ENCODE peak calls at places on chromosomes 1 and 21, in four cellular contexts. One of them, this sample, is unnamed. For H3K4me1, the result is how much of the 10 kb centered on the place peaks cover.

GRCh38 chr1:94801919-94802546 is 18.1 kb upstream of the SLC44A3 start:
- DNase-seq in H1: peak
- DNase-seq in K562: no peak
- DNase-seq in A549: peak
- DNase-seq in this sample: peak

GRCh38 chr21:44657635-44658183 is at the start of gene KRTAP12-3:
- DNase-seq in A549: no peak
- DNase-seq in K562: no peak
- DNase-seq in H1: no peak
- DNase-seq in this sample: peak

GRCh38 chr1:116724765-116725375 is 29.4 kb upstream of the CD2 start:
- DNase-seq in K562: peak
- DNase-seq in H1: no peak
- DNase-seq in A549: peak
- DNase-seq in this sample: peak

GRCh38 chr1:117171900-117172501 is 38.7 kb downstream of the VTCN1 start:
- DNase-seq in A549: no peak
- DNase-seq in H1: no peak
- DNase-seq in K562: no peak
- DNase-seq in this sample: peak

GRCh38 chr1:101653482-101653946 is 343.2 kb downstream of the OLFM3 start:
- DNase-seq in K562: no peak
- DNase-seq in H1: peak
- DNase-seq in A549: peak
- DNase-seq in this sample: peak

GRCh38 chr1:116006486-116006964 is 30.2 kb downstream of the SLC22A15 start:
- DNase-seq in K562: no peak
- DNase-seq in H1: no peak
- DNase-seq in A549: no peak
- DNase-seq in this sample: no peak

GRCh38 chr1:248793592-248793991 is 32.1 kb downstream of the SH3BP5L start:
- DNase-seq in H1: no peak
- DNase-seq in A549: no peak
- DNase-seq in K562: no peak
- DNase-seq in this sample: no peak

GRCh38 chr1:231518485-231519035 is 9.9 kb upstream of the TSNAX start:
- DNase-seq in H1: no peak
- DNase-seq in K562: no peak
- DNase-seq in A549: no peak
- DNase-seq in this sample: no peak

GRCh38 chr1:156025873-156026272 is 5.1 kb upstream of the SSR2 start:
- DNase-seq in K562: peak
- DNase-seq in H1: peak
- DNase-seq in A549: peak
- DNase-seq in this sample: peak

GRCh38 chr1:9397984-9398526 is 105.4 kb downstream of the SPSB1 start:
- DNase-seq in H1: no peak
- DNase-seq in K562: no peak
- DNase-seq in A549: peak
- DNase-seq in this sample: peak

GRCh38 chr1:107326823-107327445 is 186.1 kb downstream of the NTNG1 start:
- DNase-seq in A549: no peak
- DNase-seq in H1: no peak
- DNase-seq in K562: no peak
- DNase-seq in this sample: no peak

GRCh38 chr1:208209286-208209685 is 34.9 kb downstream of the PLXNA2 start:
- DNase-seq in H1: no peak
- DNase-seq in A549: no peak
- DNase-seq in K562: no peak
- DNase-seq in this sample: no peak

GRCh38 chr1:230708631-230709580 is 5.0 kb downstream of the AGT start:
- DNase-seq in H1: no peak
- DNase-seq in A549: peak
- DNase-seq in K562: peak
- DNase-seq in this sample: no peak

GRCh38 chr1:12215562-12215961 is 14.3 kb upstream of the VPS13D start:
- DNase-seq in K562: no peak
- DNase-seq in H1: no peak
- DNase-seq in A549: no peak
- DNase-seq in this sample: no peak

GRCh38 chr21:41597811-41598231 is 89.9 kb upstream of the TMPRSS2 start:
- DNase-seq in A549: no peak
- DNase-seq in K562: no peak
- DNase-seq in H1: no peak
- DNase-seq in this sample: no peak

GRCh38 chr1:196678510-196678884 is 26.7 kb downstream of the CFH start:
- DNase-seq in A549: no peak
- DNase-seq in H1: no peak
- DNase-seq in K562: no peak
- DNase-seq in this sample: peak

GRCh38 chr1:206521002-206521585 is 13.8 kb downstream of the RASSF5 start:
- DNase-seq in A549: no peak
- DNase-seq in H1: no peak
- DNase-seq in K562: no peak
- DNase-seq in this sample: no peak

GRCh38 chr1:215402147-215402546 is 165.0 kb upstream of the KCTD3 start:
- DNase-seq in A549: no peak
- DNase-seq in H1: no peak
- DNase-seq in K562: no peak
- DNase-seq in this sample: no peak

GRCh38 chr1:156153362-156153761 is at the start of gene SEMA4A:
- DNase-seq in A549: no peak
- DNase-seq in H1: no peak
- DNase-seq in K562: no peak
- DNase-seq in this sample: no peak

GRCh38 chr1:24909388-24909898 is 20.6 kb downstream of the RUNX3 start:
- DNase-seq in K562: peak
- DNase-seq in A549: peak
- DNase-seq in H1: peak
- DNase-seq in this sample: peak

GRCh38 chr1:208387908-208388756 is 143.9 kb upstream of the PLXNA2 start:
- DNase-seq in A549: no peak
- DNase-seq in K562: no peak
- DNase-seq in H1: no peak
- DNase-seq in this sample: no peak

GRCh38 chr1:47440849-47441170 is 3.0 kb downstream of the FOXD2 start:
- DNase-seq in H1: no peak
- DNase-seq in A549: no peak
- DNase-seq in K562: no peak
- DNase-seq in this sample: no peak

GRCh38 chr21:45522986-45523385 is 19.3 kb downstream of the SLC19A1 start:
- DNase-seq in H1: no peak
- DNase-seq in A549: no peak
- DNase-seq in K562: no peak
- DNase-seq in this sample: no peak

GRCh38 chr1:110617116-110617515 is 11.0 kb upstream of the KCNA2 start:
- DNase-seq in K562: no peak
- DNase-seq in H1: no peak
- DNase-seq in A549: no peak
- DNase-seq in this sample: no peak

GRCh38 chr1:153506831-153507413 is 28.9 kb downstream of the S100A6 start:
- DNase-seq in A549: peak
- DNase-seq in K562: no peak
- DNase-seq in H1: no peak
- DNase-seq in this sample: peak

GRCh38 chr21:40886006-40886405 is 39.0 kb upstream of the DSCAM start:
- DNase-seq in A549: no peak
- DNase-seq in H1: no peak
- DNase-seq in K562: no peak
- DNase-seq in this sample: no peak

GRCh38 chr21:46227811-46228344 is 696 bp downstream of the LSS start:
- DNase-seq in K562: no peak
- DNase-seq in A549: no peak
- DNase-seq in H1: no peak
- DNase-seq in this sample: no peak

GRCh38 chr1:156963621-156964020 is 43.2 kb downstream of the LRRC71 start:
- DNase-seq in H1: no peak
- DNase-seq in K562: no peak
- DNase-seq in A549: no peak
- DNase-seq in this sample: no peak

GRCh38 chr1:214570442-214570841 is 19.0 kb upstream of the PTPN14 start:
- DNase-seq in K562: no peak
- DNase-seq in H1: no peak
- DNase-seq in A549: peak
- DNase-seq in this sample: peak

DNA sequence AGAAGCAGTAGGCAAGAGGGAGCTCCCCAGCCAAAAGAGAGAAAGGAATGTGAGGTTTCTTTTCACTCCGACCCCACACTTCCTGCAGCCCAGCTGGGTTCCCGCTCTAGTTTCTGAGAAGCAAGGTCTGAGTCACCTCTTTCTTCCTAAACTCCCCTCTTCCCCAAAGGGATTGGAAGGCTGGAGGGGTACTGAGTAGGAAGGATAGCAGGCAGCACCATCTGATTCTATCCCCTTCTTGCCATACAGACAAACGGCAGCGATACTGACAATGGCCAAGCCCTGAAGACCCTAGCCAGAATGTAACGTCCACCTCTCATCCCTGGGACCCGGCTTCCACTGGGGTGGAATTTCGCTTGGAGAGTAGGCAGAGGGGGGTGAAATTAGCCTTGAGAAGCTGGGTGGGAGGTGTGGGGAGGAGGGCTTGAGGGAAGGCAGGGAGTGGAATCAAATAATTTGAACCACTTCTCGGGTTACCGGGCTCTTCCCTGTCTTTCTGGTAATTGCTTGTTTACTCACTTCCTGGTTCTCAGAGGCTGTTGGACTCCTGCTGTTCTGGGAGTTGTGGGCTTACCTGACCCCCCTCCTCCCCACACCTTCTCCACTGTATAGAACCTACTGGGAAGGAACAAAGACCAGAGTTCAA is 13.2 kb downstream of the IER5 start:
- DNase-seq in A549: no peak
- DNase-seq in H1: no peak
- DNase-seq in K562: no peak
- DNase-seq in this sample: peak
- TF ChIP-seq CEBPB in A549: no peak
- TF ChIP-seq CEBPB in H1: no peak
- TF ChIP-seq CEBPB in K562: no peak
- TF ChIP-seq CEBPB in this sample: no peak

GRCh38 chr1:167666416-167666815 is 36.4 kb downstream of the RCSD1 start:
- DNase-seq in K562: no peak
- DNase-seq in H1: no peak
- DNase-seq in A549: no peak
- DNase-seq in this sample: peak
- H3K4me1 ChIP-seq in K562: under half
- H3K4me1 ChIP-seq in H1: under half
- H3K4me1 ChIP-seq in A549: under half
- H3K4me1 ChIP-seq in this sample: under half

GRCh38 chr1:60921175-60921574 is 161.2 kb upstream of the NFIA start:
- DNase-seq in K562: no peak
- DNase-seq in H1: no peak
- DNase-seq in A549: no peak
- DNase-seq in this sample: no peak
- TF ChIP-seq CEBPB in K562: no peak
- TF ChIP-seq CEBPB in H1: no peak
- TF ChIP-seq CEBPB in A549: no peak
- TF ChIP-seq CEBPB in this sample: no peak

DNA sequence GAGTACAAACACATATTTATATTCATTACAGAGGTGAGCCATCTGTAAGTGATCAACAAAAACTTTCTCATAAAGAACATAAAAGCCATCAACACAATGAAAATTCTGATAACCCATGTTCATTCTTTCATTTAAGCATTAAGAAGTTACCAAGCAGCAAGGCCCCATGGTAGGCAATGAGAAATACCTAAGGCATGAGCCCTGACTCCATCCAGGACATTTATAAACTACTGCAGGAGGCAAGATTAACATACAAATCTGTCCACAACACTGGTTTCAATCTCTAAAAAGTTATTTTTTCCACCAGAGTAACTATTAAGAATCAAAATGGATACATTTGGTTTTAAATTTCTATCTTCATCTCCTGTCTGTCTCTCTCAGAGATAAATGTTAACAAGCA is 76.1 kb downstream of the SIPA1L2 start:
- DNase-seq in A549: no peak
- DNase-seq in H1: no peak
- DNase-seq in K562: no peak
- DNase-seq in this sample: peak
- H3K4me1 ChIP-seq in A549: under half
- H3K4me1 ChIP-seq in H1: under half
- H3K4me1 ChIP-seq in K562: under half
- H3K4me1 ChIP-seq in this sample: under half

This sample was measured in IMR-90.